ENCODE peak calls at places on chromosomes 12 and 14, in five cellular contexts. T is ovary, V is HCT116, Z is right lobe of liver, M is stomach. S is an unnamed sample.

GRCh38 chr12:3777206-3777809 is 24.4 kb upstream of the CRACR2A start:
- DNase-seq in T (no peak), V (peak), Z (no peak), M (no peak), S (no peak)

GRCh38 chr14:36738269-36738668 is 76.6 kb downstream of the PAX9 start:
- DNase-seq in T (no peak), V (no peak), Z (no peak), M (no peak), S (no peak)

GRCh38 chr14:24416932-24417619 is 12.4 kb downstream of the CBLN3 start:
- DNase-seq in T (no peak), V (no peak), Z (no peak), M (no peak), S (no peak)

GRCh38 chr12:71799105-71799504 is 40.5 kb upstream of the TBC1D15 start:
- DNase-seq in T (no peak), V (no peak), Z (no peak), M (no peak), S (no peak)

GRCh38 chr14:70567791-70568190 is 32.7 kb downstream of the MED6 start:
- DNase-seq in T (no peak), V (peak), Z (peak), M (no peak), S (peak)

GRCh38 chr14:68245146-68246073 is 425.8 kb downstream of the RAD51B start:
- DNase-seq in T (peak), V (no peak), Z (no peak), M (no peak), S (peak)

GRCh38 chr12:117409286-117409685 is 47.9 kb upstream of the NOS1 start:
- DNase-seq in T (no peak), V (no peak), Z (no peak), M (no peak), S (no peak)

GRCh38 chr12:13173537-13173936 is 23.0 kb upstream of the EMP1 start:
- DNase-seq in T (peak), V (peak), Z (no peak), M (peak), S (peak)

GRCh38 chr14:97120204-97121120 is 323.3 kb downstream of the VRK1 start:
- DNase-seq in T (no peak), V (no peak), Z (no peak), M (no peak), S (no peak)

GRCh38 chr14:99121027-99121875 is 150.7 kb downstream of the BCL11B start:
- DNase-seq in T (no peak), V (no peak), Z (no peak), M (peak), S (no peak)

GRCh38 chr12:131383291-131383690 is 327.6 kb upstream of the SFSWAP start:
- DNase-seq in T (no peak), V (no peak), Z (no peak), M (no peak), S (no peak)

GRCh38 chr14:35331605-35332516 is 39.7 kb downstream of the PSMA6 start:
- DNase-seq in T (peak), V (peak), Z (no peak), M (peak), S (no peak)

GRCh38 chr12:104059963-104060362 is 4.4 kb upstream of the HCFC2 start:
- DNase-seq in T (no peak), V (no peak), Z (no peak), M (no peak), S (no peak)

GRCh38 chr12:104060791-104061190 is 3.5 kb upstream of the HCFC2 start:
- DNase-seq in T (no peak), V (no peak), Z (no peak), M (no peak), S (no peak)

GRCh38 chr12:104063712-104064030 is 660 bp upstream of the HCFC2 start:
- DNase-seq in T (no peak), V (no peak), Z (no peak), M (no peak), S (peak)

GRCh38 chr12:104064842-104065441 is 611 bp downstream of the HCFC2 start:
- DNase-seq in T (no peak), V (no peak), Z (peak), M (no peak), S (peak)

DNA sequence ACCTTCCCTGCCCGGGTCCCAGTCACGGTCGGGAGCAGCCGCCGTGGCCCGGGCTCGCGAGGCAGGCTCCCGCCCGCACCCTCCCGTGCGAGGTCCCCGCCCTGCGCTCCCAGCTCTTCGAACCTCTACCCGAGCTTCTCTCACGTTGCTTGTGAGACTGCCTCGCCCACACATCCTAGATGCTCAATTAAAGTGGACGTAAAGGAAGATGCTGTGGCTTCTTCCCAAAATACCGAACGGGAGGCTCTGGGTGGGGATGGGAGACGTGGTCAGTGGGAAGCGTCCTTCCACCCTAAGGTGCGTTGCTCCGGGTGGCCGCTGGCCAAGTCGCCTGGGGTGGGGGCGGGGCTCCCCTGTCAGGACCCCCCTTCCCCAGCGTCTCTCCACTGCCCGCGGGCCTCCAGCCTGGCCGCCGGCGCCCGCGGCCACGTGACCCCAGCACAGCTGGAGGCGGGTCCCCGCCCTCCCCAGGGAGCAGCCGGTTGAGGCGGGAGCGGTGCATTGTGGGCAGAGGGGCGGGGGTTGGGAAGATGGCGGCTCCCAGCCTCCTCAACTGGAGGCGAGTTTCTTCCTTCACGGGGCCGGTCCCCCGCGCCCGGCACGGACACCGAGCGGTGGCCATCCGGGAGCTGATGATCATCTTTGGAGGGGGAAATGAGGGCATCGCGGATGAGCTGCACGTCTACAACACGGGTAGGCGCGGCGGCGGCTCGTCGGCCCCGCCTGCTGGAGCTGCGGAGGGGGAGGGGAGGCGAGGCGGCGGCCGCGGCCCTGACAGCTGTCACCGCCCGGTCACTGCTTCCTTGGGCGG is at the start of gene HCFC2:
- DNase-seq in T (peak), V (peak), Z (peak), M (peak), S (peak)
- TF ChIP-seq POLR2A in T (peak), V (peak), Z (peak), M (no peak), S (no peak)

DNA sequence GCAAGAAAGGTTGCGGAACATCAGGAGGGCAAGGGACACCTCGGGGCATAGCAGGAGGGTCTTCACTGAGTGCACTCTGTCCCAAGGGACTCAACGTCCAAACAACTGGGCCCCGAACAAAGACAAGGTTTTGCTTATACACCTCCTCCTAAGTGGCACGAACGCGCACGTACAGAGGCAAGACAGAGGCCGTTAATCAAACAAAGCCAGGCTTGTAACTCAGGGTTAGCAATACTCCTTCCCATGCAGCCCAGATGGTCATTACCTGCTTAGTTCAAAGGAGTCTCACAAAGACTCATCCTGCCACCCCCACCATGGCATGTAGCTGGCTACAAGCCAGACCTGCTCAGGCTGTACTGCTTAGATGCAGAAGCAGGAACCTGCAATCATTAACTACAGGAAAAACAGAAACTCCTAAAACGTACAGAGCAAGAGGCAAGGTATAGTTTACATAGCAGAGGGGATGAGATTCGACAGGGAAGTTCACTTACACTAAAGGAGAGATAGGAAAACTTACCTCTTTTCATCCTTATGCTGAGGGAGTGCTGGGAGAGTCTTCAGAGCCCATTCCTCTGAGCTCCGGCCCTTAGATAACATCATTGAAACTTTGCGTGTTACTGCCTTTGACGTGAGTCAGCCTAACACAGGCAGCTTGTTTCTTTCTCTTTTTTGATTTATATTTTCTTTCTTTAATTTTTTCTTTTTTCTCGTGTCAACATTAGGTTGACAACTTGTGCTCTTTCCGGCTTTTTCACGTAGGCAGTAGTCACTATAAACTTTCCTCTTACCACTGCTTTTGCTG is 1319.1 kb downstream of the TMEM121 start:
- DNase-seq in T (peak), V (no peak), Z (peak), M (peak), S (peak)
- TF ChIP-seq POLR2A in T (no peak), V (no peak), Z (no peak), M (no peak), S (no peak)

GRCh38 chr12:120651821-120652220 is 11.4 kb downstream of the CABP1 start:
- DNase-seq in T (no peak), V (no peak), Z (no peak), M (no peak), S (no peak)

GRCh38 chr12:120647375-120647755 is 6.9 kb downstream of the CABP1 start:
- DNase-seq in T (no peak), V (no peak), Z (no peak), M (no peak), S (no peak)

GRCh38 chr12:120652671-120653435 is 12.4 kb downstream of the CABP1 start:
- DNase-seq in T (no peak), V (no peak), Z (no peak), M (no peak), S (no peak)

GRCh38 chr12:120649442-120650248 is 9.2 kb downstream of the CABP1 start:
- DNase-seq in T (no peak), V (no peak), Z (no peak), M (no peak), S (no peak)

DNA sequence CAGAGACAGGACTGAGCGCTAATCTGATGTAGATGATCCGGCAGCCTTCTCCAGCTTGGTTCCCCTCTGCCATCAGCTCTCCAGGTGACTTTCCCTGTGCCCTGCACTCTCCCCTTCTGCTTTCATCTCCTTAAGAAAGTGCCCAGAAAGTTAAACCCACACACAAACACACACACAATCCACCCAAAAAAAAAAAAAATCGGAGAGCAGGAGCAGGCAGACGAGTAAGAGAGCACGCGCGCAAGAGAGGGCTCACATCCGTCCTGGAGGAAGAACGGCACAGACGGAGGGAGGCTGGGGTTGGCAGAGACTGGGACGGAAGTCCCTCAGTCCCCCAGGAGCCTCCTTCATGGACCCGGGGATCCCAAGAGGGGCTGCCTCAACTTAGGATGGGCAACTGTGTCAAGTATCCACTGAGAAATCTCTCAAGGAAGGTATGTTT is 9.8 kb downstream of the CABP1 start:
- DNase-seq in T (no peak), V (no peak), Z (no peak), M (no peak), S (no peak)
- TF ChIP-seq POLR2A in T (no peak), V (no peak), Z (no peak), M (no peak), S (no peak)

GRCh38 chr12:124386059-124386458 is 91.2 kb downstream of the RFLNA start:
- DNase-seq in T (no peak), V (no peak), Z (no peak), M (no peak), S (peak)
- TF ChIP-seq POLR2A in T (no peak), V (no peak), Z (no peak), M (no peak), S (no peak)

GRCh38 chr14:60482743-60483142 is 3.1 kb downstream of the C14orf39 start:
- DNase-seq in T (no peak), V (peak), Z (no peak), M (no peak), S (no peak)

GRCh38 chr14:60488175-60488574 is 2.3 kb upstream of the C14orf39 start:
- DNase-seq in T (no peak), V (no peak), Z (no peak), M (no peak), S (no peak)

GRCh38 chr14:60485057-60485599 is 735 bp downstream of the C14orf39 start:
- DNase-seq in T (no peak), V (no peak), Z (no peak), M (no peak), S (peak)

GRCh38 chr14:60487211-60487610 is 1.3 kb upstream of the C14orf39 start:
- DNase-seq in T (no peak), V (no peak), Z (no peak), M (no peak), S (no peak)

GRCh38 chr14:60485600-60486251 is at the start of gene C14orf39:
- DNase-seq in T (no peak), V (no peak), Z (no peak), M (no peak), S (peak)
- TF ChIP-seq POLR2A in T (no peak), V (no peak), Z (no peak), M (no peak), S (no peak)

GRCh38 chr12:110280784-110281548 is at the start of gene ATP2A2:
- DNase-seq in T (peak), V (peak), Z (peak), M (peak), S (peak)
- TF ChIP-seq POLR2A in T (peak), V (peak), Z (peak), M (peak), S (no peak)

GRCh38 chr12:55966408-55967281 is at the start of gene CDK2:
- DNase-seq in T (peak), V (peak), Z (peak), M (peak), S (peak)
- TF ChIP-seq POLR2A in T (peak), V (no peak), Z (peak), M (no peak), S (no peak)

GRCh38 chr14:30854492-30854891 is 19.9 kb upstream of the COCH start:
- DNase-seq in T (no peak), V (no peak), Z (no peak), M (no peak), S (no peak)
- TF ChIP-seq POLR2A in T (no peak), V (no peak), Z (no peak), M (no peak), S (no peak)

GRCh38 chr12:50505386-50505827 is 622 bp downstream of the DIP2B start:
- DNase-seq in T (peak), V (no peak), Z (peak), M (no peak), S (peak)
- TF ChIP-seq POLR2A in T (no peak), V (no peak), Z (no peak), M (no peak), S (no peak)

GRCh38 chr12:52916225-52916624 is 11.3 kb upstream of the KRT8 start:
- DNase-seq in T (no peak), V (no peak), Z (no peak), M (no peak), S (no peak)

GRCh38 chr12:52915637-52916036 is 10.8 kb upstream of the KRT8 start:
- DNase-seq in T (no peak), V (no peak), Z (no peak), M (no peak), S (no peak)

GRCh38 chr12:52914722-52915121 is 9.8 kb upstream of the KRT8 start:
- DNase-seq in T (no peak), V (no peak), Z (no peak), M (no peak), S (no peak)

GRCh38 chr12:52912711-52913423 is 8.0 kb upstream of the KRT8 start:
- DNase-seq in T (no peak), V (no peak), Z (no peak), M (peak), S (no peak)

DNA sequence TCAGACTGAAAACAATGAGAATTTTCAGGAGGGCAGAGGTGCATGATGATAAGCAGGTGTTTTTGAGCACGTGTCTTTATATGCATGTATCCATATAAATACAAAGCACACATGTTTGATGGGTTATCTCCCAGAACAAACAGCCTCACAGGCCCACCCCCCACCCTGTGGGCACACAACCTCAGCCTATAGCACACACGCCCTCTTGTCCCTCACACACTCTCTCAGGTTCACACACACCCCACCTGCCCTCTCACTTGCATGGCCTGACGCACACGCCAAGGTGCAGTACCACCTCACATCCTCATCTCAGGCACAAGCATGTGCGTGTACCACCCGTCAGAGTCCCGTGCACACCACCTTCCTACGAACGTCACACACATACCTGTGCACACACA is 8.5 kb upstream of the KRT8 start:
- DNase-seq in T (no peak), V (no peak), Z (no peak), M (peak), S (no peak)
- TF ChIP-seq POLR2A in T (no peak), V (no peak), Z (no peak), M (no peak), S (no peak)